ENCODE peak calls at places on chromosomes 13 and 19, in four cellular contexts. One of them, this sample, is unnamed.

GRCh38 chr19:46892252-46893179 is 31.7 kb downstream of the ARHGAP35 start:
- DNase-seq in progenitor cell of endocrine pancreas: no peak
- DNase-seq in uterus: no peak
- DNase-seq in choroid plexus epithelial cell: no peak
- DNase-seq in this sample: no peak

GRCh38 chr19:2034729-2035589 is 16.1 kb downstream of the MKNK2 start:
- DNase-seq in choroid plexus epithelial cell: peak
- DNase-seq in progenitor cell of endocrine pancreas: no peak
- DNase-seq in uterus: no peak
- DNase-seq in this sample: peak

GRCh38 chr13:69524459-69525155 is 583.0 kb upstream of the ATXN8OS start:
- DNase-seq in choroid plexus epithelial cell: peak
- DNase-seq in progenitor cell of endocrine pancreas: no peak
- DNase-seq in uterus: no peak
- DNase-seq in this sample: no peak

GRCh38 chr13:113493315-113493951 is 2.9 kb upstream of the DCUN1D2 start:
- DNase-seq in choroid plexus epithelial cell: peak
- DNase-seq in progenitor cell of endocrine pancreas: no peak
- DNase-seq in uterus: no peak
- DNase-seq in this sample: no peak

GRCh38 chr19:14507704-14508246 is 10.4 kb downstream of the DNAJB1 start:
- DNase-seq in progenitor cell of endocrine pancreas: no peak
- DNase-seq in uterus: no peak
- DNase-seq in choroid plexus epithelial cell: peak
- DNase-seq in this sample: no peak

GRCh38 chr13:96991072-96991471 is 3.2 kb downstream of the OXGR1 start:
- DNase-seq in uterus: no peak
- DNase-seq in progenitor cell of endocrine pancreas: no peak
- DNase-seq in choroid plexus epithelial cell: no peak
- DNase-seq in this sample: no peak

GRCh38 chr13:98406475-98406874 is 170.4 kb downstream of the STK24 start:
- DNase-seq in uterus: no peak
- DNase-seq in progenitor cell of endocrine pancreas: no peak
- DNase-seq in choroid plexus epithelial cell: no peak
- DNase-seq in this sample: no peak

GRCh38 chr19:29614780-29615179 is 8.7 kb downstream of the POP4 start:
- DNase-seq in uterus: no peak
- DNase-seq in choroid plexus epithelial cell: no peak
- DNase-seq in progenitor cell of endocrine pancreas: no peak
- DNase-seq in this sample: no peak

GRCh38 chr13:25733061-25733491 is 318.7 kb downstream of the SHISA2 start:
- DNase-seq in choroid plexus epithelial cell: peak
- DNase-seq in progenitor cell of endocrine pancreas: no peak
- DNase-seq in uterus: no peak
- DNase-seq in this sample: no peak

GRCh38 chr19:44748426-44749254 is at the start of gene BCL3:
- DNase-seq in choroid plexus epithelial cell: no peak
- DNase-seq in uterus: peak
- DNase-seq in progenitor cell of endocrine pancreas: no peak
- DNase-seq in this sample: peak

GRCh38 chr19:43700368-43701015 is 15.4 kb upstream of the IRGC start:
- DNase-seq in uterus: peak
- DNase-seq in progenitor cell of endocrine pancreas: no peak
- DNase-seq in choroid plexus epithelial cell: peak
- DNase-seq in this sample: peak

GRCh38 chr13:26978081-26978860 is 193.3 kb downstream of the USP12 start:
- DNase-seq in progenitor cell of endocrine pancreas: no peak
- DNase-seq in choroid plexus epithelial cell: no peak
- DNase-seq in uterus: no peak
- DNase-seq in this sample: no peak

GRCh38 chr19:797528-798414 is 519 bp downstream of the PTBP1 start:
- DNase-seq in progenitor cell of endocrine pancreas: peak
- DNase-seq in uterus: peak
- DNase-seq in choroid plexus epithelial cell: peak
- DNase-seq in this sample: peak

GRCh38 chr13:76418404-76418803 is 467.8 kb downstream of the KCTD12 start:
- DNase-seq in progenitor cell of endocrine pancreas: no peak
- DNase-seq in choroid plexus epithelial cell: no peak
- DNase-seq in uterus: no peak
- DNase-seq in this sample: no peak

GRCh38 chr19:38115264-38115802 is 108.7 kb downstream of the DPF1 start:
- DNase-seq in progenitor cell of endocrine pancreas: no peak
- DNase-seq in choroid plexus epithelial cell: no peak
- DNase-seq in uterus: no peak
- DNase-seq in this sample: no peak

GRCh38 chr19:17604372-17605025 is 49.0 kb downstream of the COLGALT1 start:
- DNase-seq in uterus: no peak
- DNase-seq in progenitor cell of endocrine pancreas: no peak
- DNase-seq in choroid plexus epithelial cell: no peak
- DNase-seq in this sample: no peak

GRCh38 chr13:23160241-23161175 is 20.3 kb upstream of the SGCG start:
- DNase-seq in uterus: no peak
- DNase-seq in progenitor cell of endocrine pancreas: peak
- DNase-seq in choroid plexus epithelial cell: no peak
- DNase-seq in this sample: peak

GRCh38 chr19:48806818-48807589 is 3.8 kb downstream of the BCAT2 start:
- DNase-seq in uterus: no peak
- DNase-seq in progenitor cell of endocrine pancreas: peak
- DNase-seq in choroid plexus epithelial cell: peak
- DNase-seq in this sample: peak

GRCh38 chr13:113216165-113217056 is 7.0 kb downstream of the CUL4A start:
- DNase-seq in choroid plexus epithelial cell: peak
- DNase-seq in uterus: no peak
- DNase-seq in progenitor cell of endocrine pancreas: no peak
- DNase-seq in this sample: peak

GRCh38 chr19:17340302-17340870 is 3.0 kb downstream of the GTPBP3 start:
- DNase-seq in progenitor cell of endocrine pancreas: no peak
- DNase-seq in uterus: no peak
- DNase-seq in choroid plexus epithelial cell: no peak
- DNase-seq in this sample: no peak

GRCh38 chr13:33445476-33445875 is 159.9 kb upstream of the STARD13 start:
- DNase-seq in progenitor cell of endocrine pancreas: no peak
- DNase-seq in uterus: no peak
- DNase-seq in choroid plexus epithelial cell: no peak
- DNase-seq in this sample: no peak

GRCh38 chr19:40347476-40348124 is 597 bp downstream of the C19orf47 start:
- DNase-seq in uterus: no peak
- DNase-seq in choroid plexus epithelial cell: no peak
- DNase-seq in progenitor cell of endocrine pancreas: no peak
- DNase-seq in this sample: no peak

GRCh38 chr19:46732966-46733692 is 12.7 kb upstream of the FKRP start:
- DNase-seq in uterus: no peak
- DNase-seq in choroid plexus epithelial cell: peak
- DNase-seq in progenitor cell of endocrine pancreas: no peak
- DNase-seq in this sample: peak

GRCh38 chr13:38042771-38043170 is 173.2 kb upstream of the TRPC4 start:
- DNase-seq in uterus: no peak
- DNase-seq in progenitor cell of endocrine pancreas: no peak
- DNase-seq in choroid plexus epithelial cell: peak
- DNase-seq in this sample: no peak

GRCh38 chr19:1516395-1516753 is 3.6 kb upstream of the ADAMTSL5 start:
- DNase-seq in progenitor cell of endocrine pancreas: no peak
- DNase-seq in uterus: no peak
- DNase-seq in choroid plexus epithelial cell: peak
- DNase-seq in this sample: no peak

GRCh38 chr19:3338541-3339181 is 27.7 kb upstream of the NFIC start:
- DNase-seq in choroid plexus epithelial cell: no peak
- DNase-seq in progenitor cell of endocrine pancreas: no peak
- DNase-seq in uterus: no peak
- DNase-seq in this sample: no peak

GRCh38 chr13:108212901-108213300 is 2.4 kb downstream of the LIG4 start:
- DNase-seq in uterus: no peak
- DNase-seq in choroid plexus epithelial cell: no peak
- DNase-seq in progenitor cell of endocrine pancreas: no peak
- DNase-seq in this sample: no peak

GRCh38 chr13:27309967-27310598 is 39.5 kb downstream of the RASL11A start:
- DNase-seq in progenitor cell of endocrine pancreas: no peak
- DNase-seq in choroid plexus epithelial cell: peak
- DNase-seq in uterus: no peak
- DNase-seq in this sample: no peak

GRCh38 chr13:50149932-50150331 is 134.7 kb downstream of the KCNRG start:
- DNase-seq in progenitor cell of endocrine pancreas: no peak
- DNase-seq in uterus: peak
- DNase-seq in choroid plexus epithelial cell: peak
- DNase-seq in this sample: no peak

GRCh38 chr19:5697022-5697889 is 7.2 kb downstream of the RPL36 start:
- DNase-seq in choroid plexus epithelial cell: no peak
- DNase-seq in progenitor cell of endocrine pancreas: no peak
- DNase-seq in uterus: no peak
- DNase-seq in this sample: no peak

GRCh38 chr13:53191091-53191490 is 162.5 kb downstream of the OLFM4 start:
- DNase-seq in choroid plexus epithelial cell: no peak
- DNase-seq in progenitor cell of endocrine pancreas: no peak
- DNase-seq in uterus: no peak
- DNase-seq in this sample: no peak

GRCh38 chr13:101305981-101306411 is 110.3 kb downstream of the NALCN start:
- DNase-seq in choroid plexus epithelial cell: no peak
- DNase-seq in progenitor cell of endocrine pancreas: no peak
- DNase-seq in uterus: no peak
- DNase-seq in this sample: no peak

GRCh38 chr19:52070496-52070895 is 21.9 kb upstream of the ZNF432 start:
- DNase-seq in choroid plexus epithelial cell: peak
- DNase-seq in progenitor cell of endocrine pancreas: no peak
- DNase-seq in uterus: no peak
- DNase-seq in this sample: no peak

GRCh38 chr19:43527860-43528622 is 1.0 kb upstream of the ETHE1 start:
- DNase-seq in choroid plexus epithelial cell: no peak
- DNase-seq in progenitor cell of endocrine pancreas: no peak
- DNase-seq in uterus: peak
- DNase-seq in this sample: peak

This sample was measured in psoas muscle.